ENCODE peak calls at places on chromosomes 5 and 9, in six cellular contexts. One of them, this sample, is unnamed.

GRCh38 chr5:119551819-119552218 is 77.5 kb upstream of the FAM170A start:
- DNase-seq in pancreas: no peak
- DNase-seq in HCT116: no peak
- DNase-seq in left ventricle myocardium inferior: no peak
- DNase-seq in progenitor cell of endocrine pancreas: no peak
- DNase-seq in neural progenitor cell: no peak
- DNase-seq in this sample: no peak

GRCh38 chr5:147234098-147234824 is 565 bp upstream of the STK32A start:
- DNase-seq in pancreas: peak
- DNase-seq in HCT116: no peak
- DNase-seq in left ventricle myocardium inferior: no peak
- DNase-seq in progenitor cell of endocrine pancreas: no peak
- DNase-seq in neural progenitor cell: peak
- DNase-seq in this sample: no peak

GRCh38 chr5:58022055-58022454 is 437.8 kb downstream of the PLK2 start:
- DNase-seq in pancreas: no peak
- DNase-seq in HCT116: no peak
- DNase-seq in left ventricle myocardium inferior: no peak
- DNase-seq in progenitor cell of endocrine pancreas: no peak
- DNase-seq in neural progenitor cell: no peak
- DNase-seq in this sample: no peak

GRCh38 chr9:124110307-124110915 is 98.8 kb downstream of the LHX2 start:
- DNase-seq in pancreas: no peak
- DNase-seq in HCT116: no peak
- DNase-seq in left ventricle myocardium inferior: peak
- DNase-seq in progenitor cell of endocrine pancreas: peak
- DNase-seq in neural progenitor cell: peak
- DNase-seq in this sample: peak

GRCh38 chr9:93130861-93131481 is 3.1 kb downstream of the NINJ1 start:
- DNase-seq in pancreas: no peak
- DNase-seq in HCT116: no peak
- DNase-seq in left ventricle myocardium inferior: peak
- DNase-seq in progenitor cell of endocrine pancreas: no peak
- DNase-seq in neural progenitor cell: no peak
- DNase-seq in this sample: peak

GRCh38 chr9:78070530-78070929 is 38.9 kb upstream of the GNAQ start:
- DNase-seq in pancreas: no peak
- DNase-seq in HCT116: no peak
- DNase-seq in left ventricle myocardium inferior: no peak
- DNase-seq in progenitor cell of endocrine pancreas: no peak
- DNase-seq in neural progenitor cell: no peak
- DNase-seq in this sample: no peak

GRCh38 chr9:106960238-106960637 is 97.3 kb downstream of the ZNF462 start:
- DNase-seq in pancreas: no peak
- DNase-seq in HCT116: no peak
- DNase-seq in left ventricle myocardium inferior: no peak
- DNase-seq in progenitor cell of endocrine pancreas: no peak
- DNase-seq in neural progenitor cell: no peak
- DNase-seq in this sample: no peak

GRCh38 chr9:69178583-69179011 is 4.5 kb downstream of the TJP2 start:
- DNase-seq in pancreas: no peak
- DNase-seq in HCT116: peak
- DNase-seq in left ventricle myocardium inferior: no peak
- DNase-seq in progenitor cell of endocrine pancreas: no peak
- DNase-seq in neural progenitor cell: no peak
- DNase-seq in this sample: no peak

GRCh38 chr5:157189223-157189622 is 8.6 kb downstream of the ITK start:
- DNase-seq in pancreas: no peak
- DNase-seq in HCT116: no peak
- DNase-seq in left ventricle myocardium inferior: no peak
- DNase-seq in progenitor cell of endocrine pancreas: no peak
- DNase-seq in neural progenitor cell: no peak
- DNase-seq in this sample: no peak

GRCh38 chr5:59496524-59497134 is 396.9 kb downstream of the PDE4D start:
- DNase-seq in pancreas: no peak
- DNase-seq in HCT116: no peak
- DNase-seq in left ventricle myocardium inferior: no peak
- DNase-seq in progenitor cell of endocrine pancreas: no peak
- DNase-seq in neural progenitor cell: peak
- DNase-seq in this sample: no peak

GRCh38 chr5:33313150-33313549 is 127.6 kb upstream of the TARS1 start:
- DNase-seq in pancreas: no peak
- DNase-seq in HCT116: peak
- DNase-seq in left ventricle myocardium inferior: no peak
- DNase-seq in progenitor cell of endocrine pancreas: no peak
- DNase-seq in neural progenitor cell: no peak
- DNase-seq in this sample: no peak

GRCh38 chr5:122458278-122458872 is 146.3 kb downstream of the SNCAIP start:
- DNase-seq in pancreas: no peak
- DNase-seq in HCT116: peak
- DNase-seq in left ventricle myocardium inferior: no peak
- DNase-seq in progenitor cell of endocrine pancreas: no peak
- DNase-seq in neural progenitor cell: peak
- DNase-seq in this sample: no peak

GRCh38 chr5:116509483-116510244 is 65.0 kb downstream of the SEMA6A start:
- DNase-seq in pancreas: no peak
- DNase-seq in HCT116: no peak
- DNase-seq in left ventricle myocardium inferior: no peak
- DNase-seq in progenitor cell of endocrine pancreas: no peak
- DNase-seq in neural progenitor cell: no peak
- DNase-seq in this sample: no peak

GRCh38 chr5:82749453-82749852 is 327.7 kb downstream of the TMEM167A start:
- DNase-seq in pancreas: no peak
- DNase-seq in HCT116: no peak
- DNase-seq in left ventricle myocardium inferior: no peak
- DNase-seq in progenitor cell of endocrine pancreas: no peak
- DNase-seq in neural progenitor cell: no peak
- DNase-seq in this sample: no peak

GRCh38 chr5:94849821-94850736 is 231.6 kb downstream of the SLF1 start:
- DNase-seq in pancreas: no peak
- DNase-seq in HCT116: peak
- DNase-seq in left ventricle myocardium inferior: no peak
- DNase-seq in progenitor cell of endocrine pancreas: no peak
- DNase-seq in neural progenitor cell: peak
- DNase-seq in this sample: no peak

GRCh38 chr9:19788614-19789271 is at the start of gene SLC24A2:
- DNase-seq in pancreas: no peak
- DNase-seq in HCT116: no peak
- DNase-seq in left ventricle myocardium inferior: no peak
- DNase-seq in progenitor cell of endocrine pancreas: peak
- DNase-seq in neural progenitor cell: peak
- DNase-seq in this sample: peak

GRCh38 chr5:173010547-173011464 is 27.2 kb downstream of the ATP6V0E1 start:
- DNase-seq in pancreas: peak
- DNase-seq in HCT116: no peak
- DNase-seq in left ventricle myocardium inferior: peak
- DNase-seq in progenitor cell of endocrine pancreas: peak
- DNase-seq in neural progenitor cell: peak
- DNase-seq in this sample: no peak
- TF ChIP-seq CTCF in pancreas: peak
- TF ChIP-seq CTCF in HCT116: no peak
- TF ChIP-seq CTCF in left ventricle myocardium inferior: peak
- TF ChIP-seq CTCF in progenitor cell of endocrine pancreas: peak
- TF ChIP-seq CTCF in neural progenitor cell: peak
- TF ChIP-seq CTCF in this sample: peak

DNA sequence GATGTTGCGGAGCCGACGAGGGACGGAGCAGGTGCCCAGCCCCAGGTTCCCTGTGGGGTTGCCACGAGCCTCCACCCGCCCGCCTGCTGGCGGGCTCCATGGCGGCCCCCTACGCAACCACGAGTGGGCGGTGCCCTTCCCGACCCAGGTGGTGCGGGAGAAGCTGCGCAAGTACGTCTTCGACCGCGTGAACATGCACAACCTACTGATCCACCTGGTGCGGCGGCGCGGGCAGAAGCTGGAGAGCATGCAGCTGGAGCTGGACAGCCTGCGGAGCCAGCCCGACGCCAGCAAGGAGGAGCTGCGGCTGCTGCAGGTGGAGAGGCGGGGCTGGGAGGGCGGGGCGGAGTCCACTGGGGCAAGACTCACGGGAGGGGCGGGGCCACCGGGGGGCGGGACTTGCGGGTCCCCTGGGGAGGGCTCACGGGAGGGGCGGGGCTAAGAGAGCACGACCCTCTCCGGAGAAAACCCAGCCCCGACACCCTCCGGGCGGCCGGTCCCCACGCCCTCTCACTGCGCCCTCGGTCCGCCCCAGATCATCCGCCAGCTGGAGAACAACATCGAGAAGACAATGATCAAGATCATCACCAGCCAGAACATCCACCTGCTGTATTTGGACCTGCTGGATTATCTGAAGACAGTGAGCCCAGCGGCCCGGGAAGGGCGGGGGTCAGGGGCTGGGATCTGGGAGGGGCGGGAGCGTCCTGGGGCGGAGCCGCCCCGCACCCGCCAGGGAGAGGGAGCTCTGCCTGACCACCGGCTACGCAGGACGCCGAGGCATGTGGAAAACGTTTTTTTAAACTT is 3.9 kb downstream of the CCDC183 start:
- DNase-seq in pancreas: peak
- DNase-seq in HCT116: peak
- DNase-seq in left ventricle myocardium inferior: peak
- DNase-seq in progenitor cell of endocrine pancreas: peak
- DNase-seq in neural progenitor cell: peak
- DNase-seq in this sample: peak
- TF ChIP-seq CTCF in pancreas: no peak
- TF ChIP-seq CTCF in HCT116: no peak
- TF ChIP-seq CTCF in left ventricle myocardium inferior: no peak
- TF ChIP-seq CTCF in progenitor cell of endocrine pancreas: no peak
- TF ChIP-seq CTCF in neural progenitor cell: peak
- TF ChIP-seq CTCF in this sample: no peak

GRCh38 chr9:6944093-6944551 is 186.3 kb downstream of the KDM4C start:
- DNase-seq in pancreas: no peak
- DNase-seq in HCT116: no peak
- DNase-seq in left ventricle myocardium inferior: no peak
- DNase-seq in progenitor cell of endocrine pancreas: no peak
- DNase-seq in neural progenitor cell: no peak
- DNase-seq in this sample: no peak
- TF ChIP-seq CTCF in pancreas: no peak
- TF ChIP-seq CTCF in HCT116: no peak
- TF ChIP-seq CTCF in left ventricle myocardium inferior: no peak
- TF ChIP-seq CTCF in progenitor cell of endocrine pancreas: no peak
- TF ChIP-seq CTCF in neural progenitor cell: no peak
- TF ChIP-seq CTCF in this sample: peak

GRCh38 chr9:112094240-112094639 is 80.9 kb downstream of the SUSD1 start:
- DNase-seq in pancreas: no peak
- DNase-seq in HCT116: no peak
- DNase-seq in left ventricle myocardium inferior: no peak
- DNase-seq in progenitor cell of endocrine pancreas: no peak
- DNase-seq in neural progenitor cell: no peak
- DNase-seq in this sample: no peak
- TF ChIP-seq CTCF in pancreas: no peak
- TF ChIP-seq CTCF in HCT116: no peak
- TF ChIP-seq CTCF in left ventricle myocardium inferior: no peak
- TF ChIP-seq CTCF in progenitor cell of endocrine pancreas: no peak
- TF ChIP-seq CTCF in neural progenitor cell: no peak
- TF ChIP-seq CTCF in this sample: no peak

GRCh38 chr9:764105-764524 is 77.4 kb upstream of the DMRT1 start:
- DNase-seq in pancreas: peak
- DNase-seq in HCT116: peak
- DNase-seq in left ventricle myocardium inferior: peak
- DNase-seq in progenitor cell of endocrine pancreas: peak
- DNase-seq in neural progenitor cell: peak
- DNase-seq in this sample: no peak

GRCh38 chr9:761793-762190 is 79.7 kb upstream of the DMRT1 start:
- DNase-seq in pancreas: no peak
- DNase-seq in HCT116: no peak
- DNase-seq in left ventricle myocardium inferior: no peak
- DNase-seq in progenitor cell of endocrine pancreas: no peak
- DNase-seq in neural progenitor cell: no peak
- DNase-seq in this sample: no peak

GRCh38 chr9:762217-762616 is 79.3 kb upstream of the DMRT1 start:
- DNase-seq in pancreas: no peak
- DNase-seq in HCT116: no peak
- DNase-seq in left ventricle myocardium inferior: no peak
- DNase-seq in progenitor cell of endocrine pancreas: no peak
- DNase-seq in neural progenitor cell: no peak
- DNase-seq in this sample: no peak

GRCh38 chr9:764986-765385 is 76.5 kb upstream of the DMRT1 start:
- DNase-seq in pancreas: no peak
- DNase-seq in HCT116: no peak
- DNase-seq in left ventricle myocardium inferior: no peak
- DNase-seq in progenitor cell of endocrine pancreas: no peak
- DNase-seq in neural progenitor cell: no peak
- DNase-seq in this sample: no peak

GRCh38 chr9:763692-764091 is 77.8 kb upstream of the DMRT1 start:
- DNase-seq in pancreas: no peak
- DNase-seq in HCT116: no peak
- DNase-seq in left ventricle myocardium inferior: no peak
- DNase-seq in progenitor cell of endocrine pancreas: no peak
- DNase-seq in neural progenitor cell: no peak
- DNase-seq in this sample: no peak
- TF ChIP-seq CTCF in pancreas: no peak
- TF ChIP-seq CTCF in HCT116: no peak
- TF ChIP-seq CTCF in left ventricle myocardium inferior: no peak
- TF ChIP-seq CTCF in progenitor cell of endocrine pancreas: no peak
- TF ChIP-seq CTCF in neural progenitor cell: no peak
- TF ChIP-seq CTCF in this sample: no peak

GRCh38 chr5:164798110-164798509 is 1292.7 kb downstream of the MAT2B start:
- DNase-seq in pancreas: no peak
- DNase-seq in HCT116: no peak
- DNase-seq in left ventricle myocardium inferior: no peak
- DNase-seq in progenitor cell of endocrine pancreas: no peak
- DNase-seq in neural progenitor cell: no peak
- DNase-seq in this sample: no peak
- TF ChIP-seq CTCF in pancreas: no peak
- TF ChIP-seq CTCF in HCT116: no peak
- TF ChIP-seq CTCF in left ventricle myocardium inferior: no peak
- TF ChIP-seq CTCF in progenitor cell of endocrine pancreas: no peak
- TF ChIP-seq CTCF in neural progenitor cell: no peak
- TF ChIP-seq CTCF in this sample: no peak

DNA sequence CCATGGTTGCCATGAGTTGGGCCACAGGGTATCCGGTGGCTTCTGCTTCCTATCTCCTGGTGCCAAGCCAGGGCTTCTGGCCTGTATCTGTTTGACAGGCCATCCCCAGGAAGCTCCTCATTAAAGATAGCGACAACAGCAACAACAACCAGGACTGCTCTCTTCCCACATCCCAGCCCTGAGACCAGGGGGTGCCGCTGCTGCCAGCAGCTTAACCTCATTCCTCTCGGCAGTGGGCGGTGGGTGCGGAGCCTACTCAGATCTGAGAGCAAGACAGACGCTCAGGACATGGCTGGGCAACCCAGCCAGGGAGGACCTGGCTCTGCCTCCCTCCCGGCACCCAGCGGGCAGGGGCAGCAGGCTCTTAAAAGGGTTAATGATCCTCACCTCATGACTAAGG is 98.3 kb downstream of the PSD2 start:
- DNase-seq in pancreas: no peak
- DNase-seq in HCT116: no peak
- DNase-seq in left ventricle myocardium inferior: no peak
- DNase-seq in progenitor cell of endocrine pancreas: no peak
- DNase-seq in neural progenitor cell: no peak
- DNase-seq in this sample: peak
- TF ChIP-seq CTCF in pancreas: no peak
- TF ChIP-seq CTCF in HCT116: no peak
- TF ChIP-seq CTCF in left ventricle myocardium inferior: no peak
- TF ChIP-seq CTCF in progenitor cell of endocrine pancreas: no peak
- TF ChIP-seq CTCF in neural progenitor cell: no peak
- TF ChIP-seq CTCF in this sample: no peak

GRCh38 chr9:14768561-14769234 is 46.2 kb upstream of the CER1 start:
- DNase-seq in pancreas: no peak
- DNase-seq in HCT116: peak
- DNase-seq in left ventricle myocardium inferior: no peak
- DNase-seq in progenitor cell of endocrine pancreas: peak
- DNase-seq in neural progenitor cell: peak
- DNase-seq in this sample: no peak
- TF ChIP-seq CTCF in pancreas: peak
- TF ChIP-seq CTCF in HCT116: peak
- TF ChIP-seq CTCF in left ventricle myocardium inferior: peak
- TF ChIP-seq CTCF in progenitor cell of endocrine pancreas: peak
- TF ChIP-seq CTCF in neural progenitor cell: peak
- TF ChIP-seq CTCF in this sample: peak

This sample was measured in chondrocyte.